ENCODE peak calls at places on chromosomes 7 and 10, in five cellular contexts. S is neural crest cell, G is BJ, H is ascending aorta, E is WERI-Rb-1. Q is an unnamed sample.
A peak's percentile ranks its signal among the peaks of the same experiment; 100 is the strongest.

GRCh38 chr7:107564553-107565298 is 955 bp downstream of the DUS4L start:
- DNase-seq in S (no peak), H (no peak), E (no peak), G (peak; percentile 59), Q (no peak)

GRCh38 chr10:11874568-11875182 is 51.5 kb downstream of the PROSER2 start:
- DNase-seq in E (no peak), S (peak; percentile 73), G (no peak), H (no peak), Q (peak; percentile 90)

GRCh38 chr7:157389951-157390730 is 53.3 kb downstream of the DNAJB6 start:
- DNase-seq in G (no peak), E (no peak), S (no peak), H (no peak), Q (no peak)

GRCh38 chr10:46551701-46552525 is 4.5 kb downstream of the GPRIN2 start:
- DNase-seq in H (no peak), S (peak; percentile 1), E (peak; percentile 19), G (no peak), Q (peak; percentile 43)

GRCh38 chr10:88089498-88089897 is 226.1 kb downstream of the PTEN start:
- DNase-seq in H (no peak), E (no peak), G (no peak), S (no peak), Q (no peak)

GRCh38 chr10:29994833-29995232 is 64.6 kb downstream of the JCAD start:
- DNase-seq in H (no peak), G (no peak), S (no peak), E (no peak), Q (no peak)

GRCh38 chr7:134741901-134742635 is 37.4 kb upstream of the CALD1 start:
- DNase-seq in S (no peak), G (peak; percentile 77), H (no peak), E (no peak), Q (peak; percentile 90)

GRCh38 chr10:19385846-19386455 is 337.4 kb downstream of the MALRD1 start:
- DNase-seq in G (no peak), E (no peak), S (no peak), H (no peak), Q (no peak)

GRCh38 chr10:18254086-18254485 is 113.9 kb downstream of the CACNB2 start:
- DNase-seq in E (no peak), G (no peak), H (no peak), S (no peak), Q (no peak)

GRCh38 chr10:61554925-61555324 is 101.7 kb upstream of the TMEM26 start:
- DNase-seq in E (no peak), H (no peak), G (no peak), S (no peak), Q (no peak)

GRCh38 chr7:103857435-103857834 is 132.0 kb downstream of the RELN start:
- DNase-seq in G (no peak), E (peak; percentile 79), S (no peak), H (no peak), Q (peak; percentile 60)

GRCh38 chr10:61460835-61461234 is 7.7 kb upstream of the TMEM26 start:
- DNase-seq in H (no peak), S (no peak), G (no peak), E (no peak), Q (no peak)

GRCh38 chr7:101826081-101826835 is 8.8 kb downstream of the CUX1 start:
- DNase-seq in G (no peak), S (no peak), E (no peak), H (no peak), Q (no peak)

GRCh38 chr10:133511408-133511807 is 15.8 kb upstream of the CYP2E1 start:
- DNase-seq in E (no peak), H (no peak), G (no peak), S (no peak), Q (no peak)

GRCh38 chr10:106609867-106610266 is 554.6 kb downstream of the SORCS1 start:
- DNase-seq in G (no peak), S (no peak), H (no peak), E (no peak), Q (peak; percentile 64)

GRCh38 chr10:75347211-75347610 is 54.4 kb downstream of the ZNF503 start:
- DNase-seq in G (no peak), H (no peak), S (no peak), E (peak; percentile 42), Q (no peak)

GRCh38 chr7:32416846-32417245 is 73.3 kb downstream of the LSM5 start:
- DNase-seq in E (no peak), H (no peak), G (no peak), S (no peak), Q (no peak)

GRCh38 chr7:115297651-115298050 is 375.8 kb downstream of the MDFIC start:
- DNase-seq in G (no peak), E (no peak), H (no peak), S (no peak), Q (no peak)

GRCh38 chr10:97072851-97073665 is 112.7 kb downstream of the SLIT1 start:
- DNase-seq in S (peak; percentile 96), E (peak; percentile 87), H (peak; percentile 24), G (peak; percentile 9), Q (peak; percentile 97)

GRCh38 chr10:74745449-74745848 is 81.0 kb upstream of the KAT6B start:
- DNase-seq in E (no peak), G (no peak), S (no peak), H (no peak), Q (no peak)

GRCh38 chr10:13894412-13895093 is 307.8 kb downstream of the PRPF18 start:
- DNase-seq in G (no peak), S (no peak), H (no peak), E (no peak), Q (peak; percentile 63)

GRCh38 chr7:74674166-74674565 is 16.6 kb downstream of the GTF2I start:
- DNase-seq in E (no peak), S (no peak), G (no peak), H (no peak), Q (no peak)

GRCh38 chr10:5775705-5776104 is 37.5 kb downstream of the GDI2 start:
- DNase-seq in G (no peak), H (peak; percentile 15), E (no peak), S (no peak), Q (no peak)

GRCh38 chr7:27482219-27482618 is 180.5 kb downstream of the HIBADH start:
- DNase-seq in G (no peak), S (no peak), H (no peak), E (no peak), Q (no peak)

GRCh38 chr10:5854178-5854570 is 35.5 kb downstream of the ANKRD16 start:
- DNase-seq in G (no peak), E (no peak), H (no peak), S (no peak), Q (peak; percentile 39)

GRCh38 chr7:101169838-101170531 is 4.6 kb upstream of the VGF start:
- DNase-seq in G (no peak), E (peak; percentile 74), H (no peak), S (peak; percentile 92), Q (peak; percentile 95)

GRCh38 chr10:128087884-128088695 is 38.1 kb downstream of the MKI67 start:
- DNase-seq in S (no peak), E (peak; percentile 65), G (no peak), H (no peak), Q (peak; percentile 80)

DNA sequence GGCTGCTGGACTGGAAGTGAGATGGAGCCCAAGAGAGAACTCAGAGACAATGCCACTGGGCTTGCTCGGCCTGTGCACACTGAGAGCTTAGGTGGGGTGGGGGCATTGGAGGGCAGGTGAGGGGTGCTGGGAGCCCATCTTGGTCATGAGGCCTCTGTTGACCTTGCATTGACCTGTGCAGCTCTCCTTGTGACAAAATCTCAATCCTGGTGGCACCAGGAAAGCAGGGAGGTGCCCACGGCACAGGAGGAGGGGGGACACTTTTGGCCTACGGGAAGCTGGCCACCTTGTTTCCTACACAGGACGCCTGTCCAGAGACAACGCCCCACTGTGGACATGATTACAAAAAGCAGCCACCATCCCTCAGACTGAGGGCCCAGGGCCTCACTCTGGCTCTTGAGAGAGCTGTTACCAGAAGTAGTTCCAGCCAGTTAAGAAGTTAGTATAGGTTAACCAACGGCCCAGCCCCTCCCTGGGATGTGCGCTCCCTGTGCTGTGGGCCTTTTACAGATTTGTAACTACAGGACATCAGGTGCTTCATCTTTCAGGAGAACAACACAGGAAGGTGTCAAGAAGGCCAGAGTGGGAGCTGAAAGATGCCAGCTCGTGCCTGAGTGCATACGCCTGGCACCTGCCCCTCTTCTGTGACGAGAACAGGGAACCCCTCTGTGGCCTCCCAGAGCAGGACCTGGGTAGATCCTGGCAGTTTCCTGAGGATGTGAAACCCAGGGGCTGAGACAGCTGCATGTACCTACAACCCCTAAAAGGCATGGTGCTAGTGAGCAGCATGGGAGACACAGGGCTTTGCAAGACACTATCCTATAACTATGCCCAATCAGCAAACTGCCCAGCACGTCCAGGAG is 10.3 kb downstream of the PKD1L1 start:
- DNase-seq in G (no peak), E (no peak), S (no peak), H (no peak), Q (peak; percentile 56)
- TF ChIP-seq CTCF in G (no peak), E (no peak), S (no peak), H (no peak), Q (peak; percentile 18)

GRCh38 chr10:121644501-121644900 is 46.3 kb upstream of the FGFR2 start:
- DNase-seq in G (no peak), E (no peak), S (no peak), H (no peak), Q (no peak)

GRCh38 chr10:121648078-121648477 is 49.8 kb upstream of the FGFR2 start:
- DNase-seq in H (no peak), G (no peak), E (no peak), S (no peak), Q (peak; percentile 70)

GRCh38 chr10:121645696-121646095 is 47.5 kb upstream of the FGFR2 start:
- DNase-seq in E (no peak), H (no peak), G (no peak), S (no peak), Q (no peak)

GRCh38 chr10:121647401-121647800 is 49.2 kb upstream of the FGFR2 start:
- DNase-seq in S (no peak), G (no peak), H (no peak), E (no peak), Q (no peak)

DNA sequence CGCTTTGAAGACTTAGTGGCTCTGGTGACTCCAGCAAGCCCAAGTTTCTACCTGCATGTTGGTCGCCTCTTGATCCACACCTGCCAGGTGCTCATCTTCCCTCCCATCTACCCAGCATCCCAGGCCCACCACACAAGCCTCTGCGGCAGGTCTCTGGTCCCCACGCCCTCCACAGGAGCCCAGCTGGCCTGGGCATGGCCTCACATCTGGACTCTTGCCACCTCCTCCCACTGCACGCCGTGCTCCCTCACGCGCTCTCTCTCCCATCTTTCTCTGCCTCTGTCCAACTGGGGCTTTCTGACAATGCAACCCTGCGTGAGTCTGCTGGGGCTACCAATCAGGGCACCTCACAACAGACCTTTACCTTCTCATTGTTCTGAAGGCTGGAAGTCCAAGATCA is 50.2 kb upstream of the FGFR2 start:
- DNase-seq in H (no peak), G (no peak), E (no peak), S (no peak), Q (no peak)
- TF ChIP-seq CTCF in H (no peak), G (no peak), E (no peak), S (no peak), Q (no peak)

GRCh38 chr7:78095549-78095948 is 297.0 kb downstream of the PHTF2 start:
- DNase-seq in S (no peak), G (peak; percentile 19), H (no peak), E (no peak), Q (no peak)

DNA sequence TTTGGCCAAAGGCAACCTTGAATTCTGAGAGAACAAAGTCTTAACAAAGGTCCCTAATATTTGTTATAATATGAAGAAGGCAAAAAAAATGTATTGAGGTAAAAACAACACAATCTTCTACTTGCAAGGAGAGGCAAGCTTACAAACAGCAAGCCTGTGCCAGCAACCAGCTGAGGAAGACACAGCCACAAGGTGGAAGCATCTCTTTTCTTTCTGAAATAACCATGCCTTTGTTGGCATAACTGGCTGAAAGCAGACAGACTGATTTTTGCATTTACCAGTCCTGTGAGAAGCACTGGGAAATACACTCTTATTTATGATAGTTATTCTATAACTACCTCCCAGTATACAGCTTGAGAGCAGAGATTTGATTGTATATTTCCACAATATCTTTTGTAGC is 292.0 kb downstream of the PHTF2 start:
- DNase-seq in S (no peak), H (no peak), G (no peak), E (no peak), Q (no peak)
- TF ChIP-seq CTCF in S (no peak), H (no peak), G (peak; percentile 33), E (peak; percentile 14), Q (peak; percentile 59)

GRCh38 chr7:127473409-127473808 is 80.9 kb upstream of the ZNF800 start:
- DNase-seq in E (no peak), H (no peak), S (no peak), G (no peak), Q (no peak)
- TF ChIP-seq CTCF in E (no peak), H (no peak), S (no peak), G (no peak), Q (no peak)